ENCODE peak calls at places on chromosomes 11 and 22, in eight cellular contexts. L is sigmoid colon, G is spleen, H is HL-60, J is endothelial cell of umbilical vein, V is stomach, R is HCT116, D is transverse colon. W is an unnamed sample.

GRCh38 chr22:41565403-41566054 is 4.7 kb downstream of the CSDC2 start:
- DNase-seq in H (no peak), G (no peak), D (peak; percentile 27), J (peak; percentile 70), V (no peak), R (peak; percentile 61), L (peak; percentile 88), W (no peak)

GRCh38 chr11:117684111-117684510 is 112.9 kb downstream of the DSCAML1 start:
- DNase-seq in H (no peak), L (no peak), D (no peak), R (no peak), G (no peak), J (no peak), V (no peak), W (no peak)

GRCh38 chr11:19625438-19625837 is 87.2 kb upstream of the NAV2 start:
- DNase-seq in L (no peak), D (no peak), J (no peak), R (no peak), V (no peak), H (no peak), G (no peak), W (no peak)

GRCh38 chr11:16924826-16925494 is 89.3 kb downstream of the PLEKHA7 start:
- DNase-seq in V (peak; percentile 86), G (no peak), H (no peak), J (no peak), R (peak; percentile 78), L (peak; percentile 74), D (peak; percentile 89), W (peak; percentile 58)

GRCh38 chr11:71095294-71095850 is 157.0 kb downstream of the SHANK2 start:
- DNase-seq in V (no peak), L (no peak), J (no peak), G (no peak), H (no peak), R (no peak), D (no peak), W (no peak)

GRCh38 chr11:67056640-67057409 is at the start of gene RHOD:
- DNase-seq in J (peak; percentile 21), H (no peak), R (no peak), V (peak; percentile 80), L (no peak), D (peak; percentile 79), G (peak; percentile 87), W (peak; percentile 65)

GRCh38 chr11:11502303-11502828 is 119.4 kb downstream of the GALNT18 start:
- DNase-seq in L (no peak), H (no peak), D (no peak), G (no peak), V (no peak), J (no peak), R (no peak), W (no peak)

GRCh38 chr11:73205666-73206343 is 12.3 kb upstream of the P2RY2 start:
- DNase-seq in J (no peak), D (peak; percentile 6), H (peak; percentile 88), V (no peak), G (no peak), L (no peak), R (no peak), W (peak; percentile 26)

GRCh38 chr11:37533830-37534229 is 935.8 kb upstream of the RAG2 start:
- DNase-seq in V (no peak), D (no peak), R (no peak), J (no peak), L (no peak), G (no peak), H (no peak), W (no peak)

GRCh38 chr11:116986521-116987105 is 111.6 kb downstream of the SIK3 start:
- DNase-seq in D (no peak), V (no peak), R (no peak), H (peak; percentile 49), J (no peak), L (no peak), G (no peak), W (no peak)

GRCh38 chr11:121229495-121229894 is 63.1 kb upstream of the SC5D start:
- DNase-seq in L (no peak), R (no peak), J (no peak), D (no peak), H (no peak), V (no peak), G (no peak), W (no peak)

GRCh38 chr11:64868904-64869570 is 9.4 kb downstream of the EHD1 start:
- DNase-seq in L (no peak), G (peak; percentile 84), V (no peak), D (no peak), H (no peak), J (peak; percentile 94), R (no peak), W (peak; percentile 85)

GRCh38 chr11:1109101-1109917 is 34.6 kb downstream of the MUC2 start:
- DNase-seq in D (no peak), L (no peak), H (no peak), G (peak; percentile 64), R (no peak), V (no peak), J (no peak), W (peak; percentile 49)

GRCh38 chr22:43088616-43088978 is 594 bp downstream of the TTLL1 start:
- DNase-seq in H (no peak), D (no peak), L (no peak), J (no peak), R (no peak), G (no peak), V (no peak), W (no peak)

GRCh38 chr22:49614966-49615965 is 212.4 kb downstream of the BRD1 start:
- DNase-seq in D (no peak), V (no peak), G (peak; percentile 59), H (no peak), L (peak; percentile 57), R (no peak), J (no peak), W (no peak)

GRCh38 chr22:29270475-29271271 is 2.6 kb downstream of the EWSR1 start:
- DNase-seq in D (no peak), V (no peak), J (peak; percentile 57), R (no peak), H (no peak), G (no peak), L (no peak), W (no peak)

GRCh38 chr11:120124355-120124754 is 13.6 kb downstream of the TRIM29 start:
- DNase-seq in V (no peak), G (no peak), J (no peak), L (no peak), H (no peak), D (no peak), R (no peak), W (no peak)

GRCh38 chr22:32823024-32823730 is 21.7 kb downstream of the TIMP3 start:
- DNase-seq in H (peak; percentile 8), D (peak; percentile 45), R (peak; percentile 43), G (no peak), J (no peak), V (peak; percentile 53), L (peak; percentile 62), W (no peak)

GRCh38 chr22:35629406-35630234 is 12.5 kb upstream of the MB start:
- DNase-seq in L (peak; percentile 91), D (peak; percentile 60), R (peak; percentile 87), J (peak; percentile 79), H (peak; percentile 40), G (no peak), V (peak; percentile 50), W (peak; percentile 61)

DNA sequence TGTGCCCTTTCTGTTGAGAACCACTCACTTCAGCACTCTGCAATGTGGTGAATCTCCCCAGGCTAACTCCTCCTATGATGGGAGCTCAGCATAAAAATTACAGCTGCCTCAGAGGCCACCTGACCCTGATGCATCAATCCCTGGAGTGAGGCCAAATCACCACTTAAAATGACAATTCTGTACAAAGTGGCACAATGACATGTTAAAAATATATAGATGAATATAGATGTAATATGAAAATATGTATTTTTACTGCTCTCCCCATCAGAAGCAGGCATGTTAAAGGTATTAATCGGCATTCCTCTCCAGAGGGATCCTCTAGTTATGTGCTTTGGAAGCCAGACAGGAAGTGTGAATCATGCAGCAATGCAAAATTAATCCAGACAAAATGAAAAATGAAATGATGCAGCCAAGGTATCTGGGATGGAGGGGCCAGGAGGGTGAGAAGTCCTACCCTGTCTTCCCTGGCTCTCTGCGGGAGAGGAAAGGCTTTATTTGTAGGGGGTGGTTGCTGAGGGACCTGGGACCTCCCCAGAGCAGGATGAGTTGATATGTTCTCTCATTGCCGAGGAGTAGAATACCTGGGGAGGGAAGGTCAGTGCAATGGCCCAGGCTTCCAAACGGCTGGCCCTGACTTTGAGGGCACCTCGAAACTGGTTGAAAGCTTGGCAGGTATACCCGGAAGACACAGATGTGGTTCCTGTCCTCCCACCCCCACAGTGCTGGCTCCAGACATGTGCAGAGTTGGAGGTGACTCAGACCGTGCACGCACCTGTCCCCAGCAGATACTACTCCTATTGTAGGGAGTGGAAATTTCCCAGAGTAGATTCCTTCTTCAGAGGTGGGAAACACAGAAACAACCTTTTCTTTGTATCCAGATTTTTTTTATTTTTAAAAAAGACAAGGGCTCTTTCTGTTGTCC is 347.9 kb upstream of the NCAM1 start:
- DNase-seq in D (no peak), V (no peak), L (no peak), G (no peak), J (peak; percentile 58), H (no peak), R (peak; percentile 62), W (no peak)
- TF ChIP-seq POLR2AphosphoS5 in D (no peak), V (no peak), L (no peak), G (no peak), J (no peak), H (no peak), R (peak; percentile 67), W (no peak)

DNA sequence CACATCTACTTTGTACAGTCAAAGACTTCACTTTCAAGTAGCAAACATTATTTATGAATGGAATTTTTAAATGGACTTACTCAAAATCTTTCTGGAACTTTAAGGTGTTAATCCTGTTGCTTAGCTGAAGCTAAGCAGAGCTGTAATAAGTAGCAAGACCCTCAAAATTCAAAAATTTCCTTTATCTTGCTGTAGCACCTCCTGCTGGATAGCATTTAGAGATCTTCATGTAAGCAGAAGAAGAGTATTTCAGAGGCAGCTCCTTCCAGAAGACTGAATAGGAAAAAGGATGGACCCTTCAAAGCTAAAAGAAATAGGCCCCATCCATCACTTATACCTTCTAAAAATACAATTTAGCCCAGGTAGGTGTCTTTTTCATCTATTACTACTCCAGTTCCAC is 3.4 kb downstream of the PHF21A start:
- DNase-seq in H (no peak), D (no peak), L (no peak), G (no peak), V (no peak), R (no peak), J (no peak), W (no peak)
- TF ChIP-seq CTCF in H (no peak), D (no peak), L (no peak), G (no peak), V (no peak), R (peak; percentile 63), J (no peak), W (no peak)

DNA sequence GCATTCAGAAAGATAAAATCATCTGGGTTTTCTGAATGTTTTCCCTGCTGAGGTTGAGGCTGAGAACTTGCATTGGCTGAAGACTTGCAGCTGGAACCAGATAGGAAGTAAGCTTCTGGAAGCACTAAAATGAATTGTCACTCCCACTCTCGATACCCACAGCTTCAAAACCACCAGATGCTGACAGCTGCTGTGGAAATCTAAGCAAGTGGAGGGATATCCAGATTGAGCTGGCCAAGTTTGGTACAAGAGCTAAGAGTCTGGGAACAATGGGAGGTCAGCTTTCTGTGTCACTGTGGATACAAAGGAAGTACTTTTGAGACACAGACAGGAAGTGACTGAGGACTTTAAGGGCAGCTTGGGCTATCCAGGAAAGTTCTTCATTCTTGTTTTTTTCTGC is 51.3 kb upstream of the CD44 start:
- DNase-seq in D (no peak), G (no peak), J (peak; percentile 49), V (no peak), H (no peak), R (no peak), L (no peak), W (no peak)
- TF ChIP-seq POLR2AphosphoS5 in D (no peak), G (no peak), J (peak; percentile 39), V (no peak), H (peak; percentile 57), R (no peak), L (peak; percentile 21), W (peak; percentile 26)

GRCh38 chr11:78780889-78781288 is 206.2 kb upstream of the NARS2 start:
- DNase-seq in H (no peak), J (no peak), G (no peak), R (no peak), D (no peak), L (no peak), V (no peak), W (no peak)
- TF ChIP-seq CTCF in H (no peak), J (no peak), G (no peak), R (no peak), D (no peak), L (no peak), V (no peak), W (no peak)